ENCODE peak calls at places on chromosomes 4 and X, in eight cellular contexts. One of them, this sample, is unnamed.
A peak's percentile ranks its signal among the peaks of the same experiment; 100 is the strongest.

GRCh38 chr4:41660350-41660749 is 88.2 kb downstream of the PHOX2B start:
- DNase-seq in BE2C: no peak
- DNase-seq in HL-60: no peak
- DNase-seq in mucosa of descending colon: no peak
- DNase-seq in brain microvascular endothelial cell: no peak
- DNase-seq in AG09309: no peak
- DNase-seq in CD8-positive, alpha-beta T cell: no peak
- DNase-seq in Peyer's patch: no peak
- DNase-seq in this sample: no peak

GRCh38 chr4:2962099-2962455 is 1.1 kb downstream of the NOP14 start:
- DNase-seq in mucosa of descending colon: no peak
- DNase-seq in BE2C: no peak
- DNase-seq in HL-60: no peak
- DNase-seq in Peyer's patch: no peak
- DNase-seq in AG09309: no peak
- DNase-seq in CD8-positive, alpha-beta T cell: no peak
- DNase-seq in brain microvascular endothelial cell: no peak
- DNase-seq in this sample: no peak

GRCh38 chrX:96430756-96431455 is 253.7 kb upstream of the DIAPH2 start:
- DNase-seq in Peyer's patch: no peak
- DNase-seq in brain microvascular endothelial cell: no peak
- DNase-seq in BE2C: no peak
- DNase-seq in AG09309: no peak
- DNase-seq in mucosa of descending colon: no peak
- DNase-seq in HL-60: no peak
- DNase-seq in CD8-positive, alpha-beta T cell: no peak
- DNase-seq in this sample: no peak

GRCh38 chr4:6349896-6350295 is 80.2 kb downstream of the WFS1 start:
- DNase-seq in HL-60: no peak
- DNase-seq in CD8-positive, alpha-beta T cell: no peak
- DNase-seq in Peyer's patch: no peak
- DNase-seq in brain microvascular endothelial cell: no peak
- DNase-seq in BE2C: no peak
- DNase-seq in mucosa of descending colon: peak; percentile 19
- DNase-seq in AG09309: no peak
- DNase-seq in this sample: no peak

GRCh38 chr4:168839758-168840385 is 170.2 kb downstream of the CBR4 start:
- DNase-seq in CD8-positive, alpha-beta T cell: no peak
- DNase-seq in AG09309: no peak
- DNase-seq in BE2C: no peak
- DNase-seq in mucosa of descending colon: no peak
- DNase-seq in HL-60: no peak
- DNase-seq in Peyer's patch: no peak
- DNase-seq in brain microvascular endothelial cell: no peak
- DNase-seq in this sample: no peak

GRCh38 chrX:38109042-38109904 is 102.9 kb downstream of the SYTL5 start:
- DNase-seq in Peyer's patch: no peak
- DNase-seq in BE2C: no peak
- DNase-seq in brain microvascular endothelial cell: no peak
- DNase-seq in AG09309: no peak
- DNase-seq in CD8-positive, alpha-beta T cell: no peak
- DNase-seq in HL-60: no peak
- DNase-seq in mucosa of descending colon: no peak
- DNase-seq in this sample: no peak

GRCh38 chrX:2513120-2513664 is 12.4 kb upstream of the DHRSX start:
- DNase-seq in mucosa of descending colon: no peak
- DNase-seq in brain microvascular endothelial cell: no peak
- DNase-seq in HL-60: no peak
- DNase-seq in Peyer's patch: no peak
- DNase-seq in AG09309: no peak
- DNase-seq in CD8-positive, alpha-beta T cell: no peak
- DNase-seq in BE2C: no peak
- DNase-seq in this sample: no peak

GRCh38 chr4:124708517-124709300 is 3.8 kb downstream of the ANKRD50 start:
- DNase-seq in Peyer's patch: no peak
- DNase-seq in brain microvascular endothelial cell: peak; percentile 45
- DNase-seq in AG09309: no peak
- DNase-seq in mucosa of descending colon: no peak
- DNase-seq in BE2C: no peak
- DNase-seq in HL-60: no peak
- DNase-seq in CD8-positive, alpha-beta T cell: no peak
- DNase-seq in this sample: no peak

GRCh38 chrX:40449956-40450701 is 130.6 kb upstream of the ATP6AP2 start:
- DNase-seq in brain microvascular endothelial cell: no peak
- DNase-seq in AG09309: no peak
- DNase-seq in HL-60: no peak
- DNase-seq in Peyer's patch: no peak
- DNase-seq in mucosa of descending colon: no peak
- DNase-seq in CD8-positive, alpha-beta T cell: no peak
- DNase-seq in BE2C: peak; percentile 43
- DNase-seq in this sample: no peak

GRCh38 chrX:115898382-115899001 is 272.1 kb upstream of the AGTR2 start:
- DNase-seq in AG09309: no peak
- DNase-seq in brain microvascular endothelial cell: no peak
- DNase-seq in mucosa of descending colon: no peak
- DNase-seq in HL-60: no peak
- DNase-seq in CD8-positive, alpha-beta T cell: peak; percentile 69
- DNase-seq in BE2C: peak; percentile 73
- DNase-seq in Peyer's patch: peak; percentile 43
- DNase-seq in this sample: no peak

GRCh38 chr4:121156822-121157769 is 7.0 kb downstream of the TNIP3 start:
- DNase-seq in BE2C: peak; percentile 22
- DNase-seq in HL-60: peak; percentile 50
- DNase-seq in CD8-positive, alpha-beta T cell: peak; percentile 35
- DNase-seq in AG09309: no peak
- DNase-seq in mucosa of descending colon: peak; percentile 65
- DNase-seq in brain microvascular endothelial cell: no peak
- DNase-seq in Peyer's patch: peak; percentile 26
- DNase-seq in this sample: no peak

GRCh38 chrX:24963823-24964222 is 51.9 kb downstream of the ARX start:
- DNase-seq in mucosa of descending colon: no peak
- DNase-seq in HL-60: no peak
- DNase-seq in CD8-positive, alpha-beta T cell: no peak
- DNase-seq in brain microvascular endothelial cell: no peak
- DNase-seq in Peyer's patch: no peak
- DNase-seq in BE2C: no peak
- DNase-seq in AG09309: no peak
- DNase-seq in this sample: no peak

GRCh38 chr4:40182041-40182440 is 14.8 kb upstream of the RHOH start:
- DNase-seq in brain microvascular endothelial cell: no peak
- DNase-seq in mucosa of descending colon: no peak
- DNase-seq in BE2C: no peak
- DNase-seq in CD8-positive, alpha-beta T cell: no peak
- DNase-seq in Peyer's patch: no peak
- DNase-seq in HL-60: no peak
- DNase-seq in AG09309: no peak
- DNase-seq in this sample: no peak

GRCh38 chr4:6267573-6267972 is 2.1 kb upstream of the WFS1 start:
- DNase-seq in AG09309: no peak
- DNase-seq in mucosa of descending colon: no peak
- DNase-seq in HL-60: peak; percentile 18
- DNase-seq in brain microvascular endothelial cell: no peak
- DNase-seq in CD8-positive, alpha-beta T cell: no peak
- DNase-seq in Peyer's patch: no peak
- DNase-seq in BE2C: no peak
- DNase-seq in this sample: no peak

GRCh38 chr4:137614491-137614890 is 82.2 kb upstream of the PCDH18 start:
- DNase-seq in brain microvascular endothelial cell: no peak
- DNase-seq in Peyer's patch: no peak
- DNase-seq in CD8-positive, alpha-beta T cell: no peak
- DNase-seq in HL-60: no peak
- DNase-seq in AG09309: no peak
- DNase-seq in BE2C: no peak
- DNase-seq in mucosa of descending colon: no peak
- DNase-seq in this sample: no peak

GRCh38 chr4:139575072-139575471 is 19.1 kb upstream of the SETD7 start:
- DNase-seq in BE2C: no peak
- DNase-seq in brain microvascular endothelial cell: no peak
- DNase-seq in AG09309: no peak
- DNase-seq in Peyer's patch: no peak
- DNase-seq in mucosa of descending colon: no peak
- DNase-seq in CD8-positive, alpha-beta T cell: no peak
- DNase-seq in HL-60: no peak
- DNase-seq in this sample: no peak

GRCh38 chrX:118773782-118774181 is 46.4 kb downstream of the IL13RA1 start:
- DNase-seq in mucosa of descending colon: no peak
- DNase-seq in AG09309: no peak
- DNase-seq in BE2C: no peak
- DNase-seq in HL-60: no peak
- DNase-seq in CD8-positive, alpha-beta T cell: no peak
- DNase-seq in Peyer's patch: no peak
- DNase-seq in brain microvascular endothelial cell: no peak
- DNase-seq in this sample: no peak

GRCh38 chrX:56994375-56995270 is 718 bp downstream of the SPIN3 start:
- DNase-seq in Peyer's patch: no peak
- DNase-seq in BE2C: peak; percentile 8
- DNase-seq in brain microvascular endothelial cell: no peak
- DNase-seq in CD8-positive, alpha-beta T cell: no peak
- DNase-seq in mucosa of descending colon: no peak
- DNase-seq in AG09309: no peak
- DNase-seq in HL-60: no peak
- DNase-seq in this sample: no peak

GRCh38 chr4:6404611-6405416 is 67.6 kb downstream of the PPP2R2C start:
- DNase-seq in CD8-positive, alpha-beta T cell: no peak
- DNase-seq in Peyer's patch: no peak
- DNase-seq in brain microvascular endothelial cell: no peak
- DNase-seq in BE2C: peak; percentile 48
- DNase-seq in HL-60: no peak
- DNase-seq in mucosa of descending colon: no peak
- DNase-seq in AG09309: no peak
- DNase-seq in this sample: no peak

GRCh38 chrX:98067611-98068010 is 1183.9 kb downstream of the RPA4 start:
- DNase-seq in CD8-positive, alpha-beta T cell: no peak
- DNase-seq in brain microvascular endothelial cell: no peak
- DNase-seq in BE2C: no peak
- DNase-seq in mucosa of descending colon: no peak
- DNase-seq in AG09309: no peak
- DNase-seq in Peyer's patch: no peak
- DNase-seq in HL-60: no peak
- DNase-seq in this sample: no peak

GRCh38 chr4:53100801-53101581 is 238.9 kb downstream of the RASL11B start:
- DNase-seq in BE2C: no peak
- DNase-seq in HL-60: no peak
- DNase-seq in mucosa of descending colon: no peak
- DNase-seq in brain microvascular endothelial cell: peak; percentile 82
- DNase-seq in AG09309: peak; percentile 24
- DNase-seq in CD8-positive, alpha-beta T cell: no peak
- DNase-seq in Peyer's patch: no peak
- DNase-seq in this sample: peak; percentile 33
- H3K4me3 ChIP-seq in BE2C: no peak overlapping the region
- H3K4me3 ChIP-seq in HL-60: no peak overlapping the region
- H3K4me3 ChIP-seq in mucosa of descending colon: no peak overlapping the region
- H3K4me3 ChIP-seq in brain microvascular endothelial cell: peak overlapping the region; percentile 16
- H3K4me3 ChIP-seq in AG09309: no peak overlapping the region
- H3K4me3 ChIP-seq in CD8-positive, alpha-beta T cell: no peak overlapping the region
- H3K4me3 ChIP-seq in Peyer's patch: no peak overlapping the region
- H3K4me3 ChIP-seq in this sample: no peak overlapping the region

GRCh38 chr4:38834570-38834969 is 22.0 kb downstream of the TLR6 start:
- DNase-seq in HL-60: no peak
- DNase-seq in CD8-positive, alpha-beta T cell: no peak
- DNase-seq in BE2C: no peak
- DNase-seq in mucosa of descending colon: no peak
- DNase-seq in Peyer's patch: no peak
- DNase-seq in brain microvascular endothelial cell: no peak
- DNase-seq in AG09309: no peak
- DNase-seq in this sample: no peak

GRCh38 chr4:38832206-38832605 is 24.4 kb downstream of the TLR6 start:
- DNase-seq in CD8-positive, alpha-beta T cell: no peak
- DNase-seq in HL-60: no peak
- DNase-seq in mucosa of descending colon: no peak
- DNase-seq in brain microvascular endothelial cell: no peak
- DNase-seq in BE2C: no peak
- DNase-seq in Peyer's patch: no peak
- DNase-seq in AG09309: no peak
- DNase-seq in this sample: no peak

GRCh38 chr4:38831653-38832052 is 25.0 kb downstream of the TLR6 start:
- DNase-seq in CD8-positive, alpha-beta T cell: no peak
- DNase-seq in Peyer's patch: no peak
- DNase-seq in BE2C: no peak
- DNase-seq in AG09309: no peak
- DNase-seq in HL-60: no peak
- DNase-seq in brain microvascular endothelial cell: peak; percentile 17
- DNase-seq in mucosa of descending colon: no peak
- DNase-seq in this sample: no peak

GRCh38 chr4:38832624-38833528 is 23.7 kb downstream of the TLR6 start:
- DNase-seq in CD8-positive, alpha-beta T cell: no peak
- DNase-seq in brain microvascular endothelial cell: no peak
- DNase-seq in BE2C: no peak
- DNase-seq in Peyer's patch: no peak
- DNase-seq in AG09309: no peak
- DNase-seq in mucosa of descending colon: no peak
- DNase-seq in HL-60: no peak
- DNase-seq in this sample: no peak

GRCh38 chr4:38829237-38829636 is 24.6 kb upstream of the TLR1 start:
- DNase-seq in BE2C: no peak
- DNase-seq in mucosa of descending colon: no peak
- DNase-seq in brain microvascular endothelial cell: no peak
- DNase-seq in HL-60: no peak
- DNase-seq in CD8-positive, alpha-beta T cell: no peak
- DNase-seq in AG09309: no peak
- DNase-seq in Peyer's patch: no peak
- DNase-seq in this sample: no peak
- TF ChIP-seq CTCF in BE2C: no peak
- TF ChIP-seq CTCF in mucosa of descending colon: no peak
- TF ChIP-seq CTCF in brain microvascular endothelial cell: no peak
- TF ChIP-seq CTCF in HL-60: no peak
- TF ChIP-seq CTCF in CD8-positive, alpha-beta T cell: no peak
- TF ChIP-seq CTCF in AG09309: no peak
- TF ChIP-seq CTCF in Peyer's patch: no peak
- TF ChIP-seq CTCF in this sample: no peak

GRCh38 chrX:154459843-154460242 is 1.8 kb downstream of the PLXNA3 start:
- DNase-seq in brain microvascular endothelial cell: no peak
- DNase-seq in mucosa of descending colon: no peak
- DNase-seq in AG09309: no peak
- DNase-seq in BE2C: peak; percentile 48
- DNase-seq in Peyer's patch: no peak
- DNase-seq in HL-60: no peak
- DNase-seq in CD8-positive, alpha-beta T cell: no peak
- DNase-seq in this sample: no peak
- H3K4me3 ChIP-seq in brain microvascular endothelial cell: peak overlapping the region; percentile 71
- H3K4me3 ChIP-seq in mucosa of descending colon: no peak overlapping the region
- H3K4me3 ChIP-seq in AG09309: peak overlapping the region; percentile 86
- H3K4me3 ChIP-seq in BE2C: peak overlapping the region; percentile 65
- H3K4me3 ChIP-seq in Peyer's patch: no peak overlapping the region
- H3K4me3 ChIP-seq in HL-60: no peak overlapping the region
- H3K4me3 ChIP-seq in CD8-positive, alpha-beta T cell: no peak overlapping the region
- H3K4me3 ChIP-seq in this sample: peak overlapping the region; percentile 69

DNA sequence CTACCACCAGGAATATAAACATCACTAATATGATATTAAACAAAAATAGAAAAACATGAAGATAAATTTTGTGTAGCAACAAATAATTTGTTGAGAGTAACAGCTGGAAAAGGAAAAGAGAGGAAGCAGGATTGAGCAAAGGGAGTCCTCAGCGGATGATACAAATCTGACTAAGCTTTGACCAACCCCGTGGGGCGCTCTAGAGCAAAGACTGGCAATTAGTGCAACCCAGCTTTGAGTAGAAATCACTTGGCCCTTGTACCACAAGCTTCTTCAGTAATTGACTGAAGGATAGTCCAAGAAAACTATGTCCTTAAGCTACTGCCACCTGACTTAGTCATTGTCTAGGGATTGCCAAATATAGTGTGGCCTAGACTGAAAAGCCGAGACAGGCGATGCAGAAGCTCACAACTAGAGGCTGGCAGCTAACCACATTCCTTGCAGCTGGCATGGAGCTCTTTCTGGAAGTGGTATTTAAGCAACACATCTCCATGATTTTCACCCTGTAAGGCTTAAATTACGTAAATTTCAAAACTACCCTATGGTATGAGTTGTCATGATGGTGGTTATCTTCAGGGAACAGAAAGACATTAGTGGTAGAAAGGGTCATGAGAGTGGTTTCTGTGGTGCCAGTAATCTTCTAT is 396.0 kb downstream of the PDGFC start:
- DNase-seq in CD8-positive, alpha-beta T cell: no peak
- DNase-seq in mucosa of descending colon: no peak
- DNase-seq in Peyer's patch: no peak
- DNase-seq in AG09309: no peak
- DNase-seq in BE2C: no peak
- DNase-seq in brain microvascular endothelial cell: no peak
- DNase-seq in HL-60: no peak
- DNase-seq in this sample: no peak
- TF ChIP-seq CTCF in CD8-positive, alpha-beta T cell: no peak
- TF ChIP-seq CTCF in mucosa of descending colon: no peak
- TF ChIP-seq CTCF in Peyer's patch: no peak
- TF ChIP-seq CTCF in AG09309: no peak
- TF ChIP-seq CTCF in BE2C: peak; percentile 15
- TF ChIP-seq CTCF in brain microvascular endothelial cell: peak; percentile 30
- TF ChIP-seq CTCF in HL-60: no peak
- TF ChIP-seq CTCF in this sample: no peak

This sample was measured in astrocyte of the cerebellum.